ENCODE peak calls at places on chromosomes 12 and 14, in five cellular contexts. M, L, V, W and N are unnamed samples.

GRCh38 chr12:123912415-123913385 is 59.9 kb downstream of the CCDC92 start:
- DNase-seq in M (peak; percentile 39), L (peak; percentile 28), V (no peak), W (no peak), N (peak; percentile 22)

GRCh38 chr12:34287986-34288962 is 266.0 kb downstream of the ALG10 start:
- DNase-seq in M (no peak), L (no peak), V (no peak), W (no peak), N (no peak)

GRCh38 chr12:57521475-57522018 is 1.1 kb upstream of the MBD6 start:
- DNase-seq in M (peak; percentile 58), L (peak; percentile 78), V (no peak), W (peak; percentile 30), N (no peak)

GRCh38 chr14:104693482-104694431 is 4.3 kb downstream of the INF2 start:
- DNase-seq in M (no peak), L (no peak), V (no peak), W (no peak), N (no peak)

GRCh38 chr12:63916561-63917476 is 72.3 kb downstream of the SRGAP1 start:
- DNase-seq in M (peak; percentile 53), L (no peak), V (peak; percentile 35), W (no peak), N (peak; percentile 20)

GRCh38 chr12:106633451-106633823 is 50.6 kb downstream of the RFX4 start:
- DNase-seq in M (peak; percentile 67), L (no peak), V (no peak), W (no peak), N (no peak)

GRCh38 chr14:67400434-67400833 is 11.5 kb downstream of the PLEK2 start:
- DNase-seq in M (no peak), L (no peak), V (no peak), W (no peak), N (no peak)

GRCh38 chr14:104781271-104782077 is 14.1 kb downstream of the AKT1 start:
- DNase-seq in M (no peak), L (no peak), V (no peak), W (no peak), N (no peak)

GRCh38 chr12:113424915-113425823 is 3.0 kb downstream of the SDSL start:
- DNase-seq in M (peak; percentile 75), L (peak; percentile 52), V (peak; percentile 37), W (peak; percentile 75), N (peak; percentile 53)

GRCh38 chr12:1093166-1093751 is 102.2 kb downstream of the ERC1 start:
- DNase-seq in M (peak; percentile 77), L (peak; percentile 72), V (peak; percentile 20), W (no peak), N (peak; percentile 32)

GRCh38 chr12:113853491-113853890 is 112.6 kb downstream of the RBM19 start:
- DNase-seq in M (no peak), L (no peak), V (no peak), W (no peak), N (no peak)

GRCh38 chr14:79641371-79641770 is 569.9 kb downstream of the DIO2 start:
- DNase-seq in M (no peak), L (no peak), V (no peak), W (no peak), N (no peak)

GRCh38 chr14:49875640-49876198 is 17.2 kb upstream of the ARF6 start:
- DNase-seq in M (no peak), L (no peak), V (no peak), W (no peak), N (no peak)

GRCh38 chr12:91478500-91478899 is 295.9 kb upstream of the DCN start:
- DNase-seq in M (no peak), L (no peak), V (no peak), W (no peak), N (no peak)

GRCh38 chr14:92652413-92653151 is 95.8 kb downstream of the LGMN start:
- DNase-seq in M (no peak), L (no peak), V (no peak), W (no peak), N (no peak)

GRCh38 chr12:17802657-17803641 is 287.0 kb downstream of the RERGL start:
- DNase-seq in M (no peak), L (no peak), V (no peak), W (no peak), N (no peak)

GRCh38 chr12:103279444-103279843 is 216.3 kb downstream of the C12orf42 start:
- DNase-seq in M (no peak), L (no peak), V (no peak), W (no peak), N (no peak)

GRCh38 chr12:110266381-110266909 is 14.6 kb upstream of the ATP2A2 start:
- DNase-seq in M (no peak), L (no peak), V (no peak), W (no peak), N (no peak)

GRCh38 chr12:6201199-6201608 is 1.0 kb downstream of the CD9 start:
- DNase-seq in M (no peak), L (peak; percentile 35), V (peak; percentile 49), W (no peak), N (no peak)

GRCh38 chr14:94307410-94307992 is 14.4 kb upstream of the SERPINA10 start:
- DNase-seq in M (no peak), L (peak; percentile 20), V (no peak), W (no peak), N (peak; percentile 38)